ENCODE peak calls at places on chromosomes 6 and 20, in seven cellular contexts. G is breast epithelium, M is psoas muscle, K is H9, E is pancreas, X is transverse colon, N is lung. Y is an unnamed sample.

GRCh38 chr20:57392130-57392445 is 892 bp downstream of the RBM38 start:
- DNase-seq in G (no peak), M (no peak), K (no peak), E (no peak), X (no peak), N (no peak), Y (peak; percentile 24)

GRCh38 chr20:64041781-64042771 is 6.1 kb downstream of the C20orf204 start:
- DNase-seq in G (no peak), M (no peak), K (no peak), E (no peak), X (no peak), N (no peak), Y (no peak)

GRCh38 chr20:31560900-31561598 is 44.0 kb upstream of the ID1 start:
- DNase-seq in G (peak; percentile 57), M (peak; percentile 68), K (no peak), E (no peak), X (peak; percentile 41), N (no peak), Y (peak; percentile 88)

GRCh38 chr20:57481281-57481711 is 43.6 kb downstream of the CTCFL start:
- DNase-seq in G (no peak), M (no peak), K (no peak), E (no peak), X (no peak), N (no peak), Y (no peak)

GRCh38 chr20:38049800-38050199 is 16.3 kb downstream of the RPRD1B start:
- DNase-seq in G (no peak), M (no peak), K (no peak), E (no peak), X (no peak), N (no peak), Y (peak; percentile 26)

GRCh38 chr6:53615633-53616449 is 49.7 kb downstream of the KLHL31 start:
- DNase-seq in G (no peak), M (no peak), K (no peak), E (peak; percentile 30), X (peak; percentile 50), N (no peak), Y (peak; percentile 29)

GRCh38 chr6:90286884-90287488 is 9.7 kb downstream of the BACH2 start:
- DNase-seq in G (no peak), M (no peak), K (peak; percentile 87), E (no peak), X (peak; percentile 36), N (no peak), Y (peak; percentile 57)

GRCh38 chr6:154410619-154411044 is 54.0 kb upstream of the IPCEF1 start:
- DNase-seq in G (peak; percentile 40), M (no peak), K (no peak), E (no peak), X (peak; percentile 28), N (peak; percentile 33), Y (peak; percentile 50)

GRCh38 chr6:1393641-1394283 is 4.4 kb downstream of the FOXF2 start:
- DNase-seq in G (no peak), M (no peak), K (no peak), E (no peak), X (no peak), N (no peak), Y (no peak)

GRCh38 chr6:79188885-79189505 is 45.5 kb downstream of the HMGN3 start:
- DNase-seq in G (peak; percentile 68), M (no peak), K (no peak), E (no peak), X (no peak), N (no peak), Y (no peak)

GRCh38 chr6:13260116-13260598 is 68.2 kb downstream of the TBC1D7 start:
- DNase-seq in G (no peak), M (no peak), K (no peak), E (no peak), X (no peak), N (no peak), Y (no peak)

GRCh38 chr6:157873735-157874344 is 50.8 kb downstream of the SNX9 start:
- DNase-seq in G (peak; percentile 37), M (peak; percentile 81), K (peak; percentile 86), E (peak; percentile 48), X (peak; percentile 88), N (peak; percentile 70), Y (peak; percentile 78)

GRCh38 chr6:35096129-35096852 is 44.8 kb downstream of the TCP11 start:
- DNase-seq in G (no peak), M (no peak), K (no peak), E (no peak), X (no peak), N (no peak), Y (no peak)

GRCh38 chr20:25220021-25220730 is 24.7 kb downstream of the ENTPD6 start:
- DNase-seq in G (no peak), M (no peak), K (no peak), E (no peak), X (no peak), N (no peak), Y (no peak)

GRCh38 chr6:156773935-156774871 is 3.0 kb upstream of the ARID1B start:
- DNase-seq in G (no peak), M (no peak), K (no peak), E (no peak), X (no peak), N (no peak), Y (no peak)

DNA sequence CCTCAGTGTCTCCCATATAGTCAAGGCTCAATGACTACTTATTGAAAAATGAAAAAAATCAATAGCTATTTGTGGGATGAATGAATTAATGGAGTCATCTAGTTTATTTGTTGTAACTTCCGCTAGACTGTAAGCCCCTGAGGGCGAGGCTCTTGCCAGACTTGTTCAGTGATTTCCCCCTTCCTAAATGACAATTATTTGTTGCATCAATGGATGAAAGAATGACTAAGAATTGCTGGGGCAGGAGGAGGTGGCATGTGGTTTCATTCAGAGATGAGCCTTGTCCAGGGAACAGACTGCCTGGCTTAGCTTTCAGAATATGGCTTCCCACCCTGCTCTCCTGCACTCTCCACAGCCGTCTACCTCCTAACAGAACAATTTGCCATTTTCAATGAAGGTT is 1.1 kb upstream of the PRELID3B start:
- DNase-seq in G (no peak), M (no peak), K (no peak), E (no peak), X (no peak), N (no peak), Y (no peak)
- H3K27ac ChIP-seq in G (peak overlapping the region; percentile 90), M (peak overlapping the region; percentile 79), K (no peak overlapping the region), E (no peak overlapping the region), X (peak overlapping the region; percentile 96), N (no peak overlapping the region), Y (no peak overlapping the region)

GRCh38 chr6:11218077-11218392 is 14.4 kb downstream of the NEDD9 start:
- DNase-seq in G (no peak), M (no peak), K (no peak), E (no peak), X (no peak), N (no peak), Y (no peak)

GRCh38 chr6:11215773-11216172 is 16.7 kb downstream of the NEDD9 start:
- DNase-seq in G (no peak), M (no peak), K (no peak), E (no peak), X (no peak), N (peak; percentile 56), Y (peak; percentile 22)

GRCh38 chr6:11217360-11218076 is 14.9 kb downstream of the NEDD9 start:
- DNase-seq in G (no peak), M (no peak), K (no peak), E (peak; percentile 38), X (peak; percentile 51), N (peak; percentile 67), Y (no peak)

GRCh38 chr6:11218827-11219826 is 13.3 kb downstream of the NEDD9 start:
- DNase-seq in G (peak; percentile 65), M (peak; percentile 58), K (no peak), E (peak; percentile 34), X (peak; percentile 67), N (peak; percentile 66), Y (peak; percentile 51)

GRCh38 chr6:11218477-11218826 is 14.0 kb downstream of the NEDD9 start:
- DNase-seq in G (no peak), M (no peak), K (no peak), E (no peak), X (no peak), N (no peak), Y (no peak)
- H3K4me1 ChIP-seq in G (peaks cover 30% of the 10 kb centered on the region), M (peaks cover 35% of the 10 kb centered on the region), K (peaks cover 8% of the 10 kb centered on the region), E (peaks cover 33% of the 10 kb centered on the region), X (peaks cover 36% of the 10 kb centered on the region), N (peaks cover 38% of the 10 kb centered on the region), Y (peaks cover 22% of the 10 kb centered on the region)

DNA sequence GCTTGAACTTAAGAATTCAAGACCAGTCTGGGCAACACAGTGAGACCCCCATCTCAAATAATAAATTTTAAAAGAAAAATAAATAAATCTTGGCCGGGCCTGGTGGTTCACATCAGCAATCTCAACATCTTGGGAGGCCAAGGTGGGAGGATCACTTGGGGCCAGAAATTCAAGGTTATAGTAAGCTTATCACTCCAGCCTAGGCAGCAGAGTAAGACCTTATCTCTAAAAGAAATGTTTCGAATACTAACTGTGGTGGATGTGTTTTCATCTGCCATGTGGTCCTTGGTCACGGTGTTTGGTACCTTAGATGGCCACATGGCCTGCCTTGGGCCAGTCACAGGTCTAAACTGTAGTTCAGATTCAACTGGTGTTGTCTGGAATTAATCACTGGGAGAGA is 5.8 kb downstream of the UBE2C start:
- DNase-seq in G (no peak), M (no peak), K (no peak), E (no peak), X (no peak), N (no peak), Y (no peak)
- H3K27ac ChIP-seq in G (peak overlapping the region; percentile 56), M (peak overlapping the region; percentile 55), K (no peak overlapping the region), E (no peak overlapping the region), X (no peak overlapping the region), N (no peak overlapping the region), Y (no peak overlapping the region)

DNA sequence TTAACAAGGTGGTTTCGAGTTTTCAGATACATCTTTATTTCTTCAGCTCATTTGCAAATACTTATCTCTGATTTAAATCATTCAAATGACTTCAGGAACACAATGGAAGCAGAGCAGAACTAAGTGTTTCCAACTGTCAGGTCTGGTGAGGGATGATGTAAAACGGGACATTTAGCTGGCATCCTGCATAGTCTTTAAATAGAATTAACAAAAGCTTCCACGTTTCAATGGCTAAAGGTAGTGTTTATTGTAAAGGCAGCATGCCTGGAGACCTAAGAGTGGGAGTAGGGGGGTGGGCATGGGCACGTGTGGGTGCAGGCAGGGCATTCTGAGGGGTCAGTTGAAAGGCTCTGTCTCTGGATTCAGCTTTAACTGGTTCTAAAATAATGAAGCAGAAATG is 174.8 kb downstream of the PLCB1 start:
- DNase-seq in G (no peak), M (no peak), K (no peak), E (no peak), X (no peak), N (no peak), Y (no peak)
- H3K4me1 ChIP-seq in G (no peaks in the 10 kb centered on the region), M (peaks cover 12% of the 10 kb centered on the region), K (peaks cover 6% of the 10 kb centered on the region), E (peaks cover 3% of the 10 kb centered on the region), X (no peaks in the 10 kb centered on the region), N (no peaks in the 10 kb centered on the region), Y (peaks cover 7% of the 10 kb centered on the region)

DNA sequence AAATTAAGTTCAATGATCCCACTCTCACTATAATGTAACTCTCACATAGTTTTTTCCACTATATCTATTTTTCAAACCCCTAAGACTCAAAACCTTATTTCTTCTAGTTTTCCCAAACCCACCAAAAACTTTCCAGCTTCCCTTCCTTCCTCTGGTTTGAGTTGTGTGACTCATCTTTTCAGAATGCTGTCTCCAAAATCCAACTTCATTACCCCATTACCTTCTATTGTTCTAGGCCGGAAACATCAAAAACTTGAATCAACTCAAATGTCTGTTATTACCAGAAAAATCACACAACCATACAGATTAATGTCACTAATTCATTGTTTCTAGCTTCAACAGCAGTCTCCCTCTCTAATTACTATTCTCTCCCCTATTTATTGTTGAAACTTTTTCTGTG is 1090.3 kb downstream of the HACE1 start:
- DNase-seq in G (no peak), M (no peak), K (no peak), E (no peak), X (no peak), N (no peak), Y (no peak)
- H3K27ac ChIP-seq in G (no peak overlapping the region), M (no peak overlapping the region), K (no peak overlapping the region), E (no peak overlapping the region), X (no peak overlapping the region), N (no peak overlapping the region), Y (no peak overlapping the region)

GRCh38 chr6:41306187-41306854 is 19.8 kb upstream of the TREM1 start:
- DNase-seq in G (peak; percentile 35), M (no peak), K (peak; percentile 51), E (peak; percentile 36), X (peak; percentile 19), N (peak; percentile 60), Y (no peak)
- H3K4me1 ChIP-seq in G (no peaks in the 10 kb centered on the region), M (no peaks in the 10 kb centered on the region), K (no peaks in the 10 kb centered on the region), E (no peaks in the 10 kb centered on the region), X (no peaks in the 10 kb centered on the region), N (no peaks in the 10 kb centered on the region), Y (no peaks in the 10 kb centered on the region)

Y was measured in adrenal gland.